ENCODE peak calls at places on chromosomes 4 and X, in nine cellular contexts. Z, D, G, W, P, C, O, A and E are unnamed samples.

GRCh38 chr4:3419836-3420605 is 21.7 kb upstream of the HGFAC start:
- DNase-seq in C (no peak), G (no peak), A (peak; percentile 61), Z (no peak), D (no peak), P (peak; percentile 48), W (no peak), O (no peak), E (no peak)

GRCh38 chr4:7806080-7806630 is 133.5 kb downstream of the AFAP1 start:
- DNase-seq in W (no peak), O (peak; percentile 61), A (peak; percentile 84), C (no peak), Z (no peak), G (peak; percentile 68), P (peak; percentile 96), D (no peak), E (peak; percentile 82)

GRCh38 chrX:20454117-20454516 is 187.4 kb upstream of the RPS6KA3 start:
- DNase-seq in P (no peak), C (no peak), A (no peak), G (peak; percentile 25), Z (no peak), D (no peak), O (no peak), W (no peak), E (peak; percentile 5)

GRCh38 chr4:34720563-34720962 is 1523.8 kb downstream of the ARAP2 start:
- DNase-seq in O (peak; percentile 3), C (no peak), G (peak; percentile 24), A (no peak), D (no peak), Z (no peak), P (no peak), W (no peak), E (peak; percentile 71)

GRCh38 chrX:100410901-100411801 is 1.1 kb upstream of the PCDH19 start:
- DNase-seq in P (peak; percentile 68), Z (no peak), D (no peak), A (no peak), W (no peak), O (no peak), G (no peak), C (no peak), E (no peak)

GRCh38 chrX:86002076-86002896 is 45.1 kb downstream of the CHM start:
- DNase-seq in G (peak; percentile 60), Z (no peak), O (no peak), A (no peak), C (no peak), D (peak; percentile 7), W (peak; percentile 63), P (peak; percentile 80), E (peak; percentile 73)

GRCh38 chr4:48370260-48371134 is 29.2 kb downstream of the SLAIN2 start:
- DNase-seq in P (no peak), Z (no peak), W (no peak), A (no peak), D (no peak), G (no peak), C (no peak), O (no peak), E (no peak)

GRCh38 chr4:7778524-7779193 is 161.0 kb downstream of the AFAP1 start:
- DNase-seq in W (no peak), P (peak; percentile 48), Z (no peak), D (no peak), C (no peak), A (no peak), O (no peak), G (peak; percentile 30), E (peak; percentile 63)

GRCh38 chr4:26576171-26576829 is 7.6 kb upstream of the TBC1D19 start:
- DNase-seq in Z (no peak), A (no peak), P (no peak), G (peak; percentile 62), W (peak; percentile 33), C (no peak), D (no peak), O (no peak), E (peak; percentile 63)

GRCh38 chr4:10417720-10418119 is 39.5 kb downstream of the ZNF518B start:
- DNase-seq in A (no peak), G (no peak), P (no peak), O (no peak), C (no peak), Z (no peak), W (no peak), D (no peak), E (no peak)

GRCh38 chr4:4542824-4543485 is 1.1 kb upstream of the STX18 start:
- DNase-seq in G (no peak), W (no peak), C (no peak), O (no peak), A (no peak), P (no peak), D (no peak), Z (no peak), E (no peak)

GRCh38 chrX:38458071-38458470 is 103.3 kb upstream of the TSPAN7 start:
- DNase-seq in O (no peak), A (no peak), Z (no peak), D (no peak), C (no peak), W (no peak), P (no peak), G (no peak), E (peak; percentile 7)

GRCh38 chr4:80183196-80184052 is 13.9 kb upstream of the PRDM8 start:
- DNase-seq in P (peak; percentile 81), A (peak; percentile 89), D (peak; percentile 39), C (no peak), O (no peak), G (no peak), Z (no peak), W (no peak), E (no peak)

GRCh38 chr4:148845609-148846008 is 403.4 kb upstream of the NR3C2 start:
- DNase-seq in C (no peak), A (no peak), Z (no peak), D (no peak), O (no peak), G (no peak), P (no peak), W (no peak), E (no peak)

GRCh38 chr4:109973529-109973905 is 60.8 kb downstream of the EGF start:
- DNase-seq in D (no peak), O (no peak), G (no peak), C (no peak), P (no peak), Z (no peak), W (no peak), A (no peak), E (no peak)

GRCh38 chrX:1417921-1418875 is 26.3 kb upstream of the SLC25A6 start:
- DNase-seq in G (no peak), C (no peak), P (peak; percentile 51), Z (no peak), D (no peak), W (no peak), O (no peak), A (no peak), E (no peak)

GRCh38 chrX:118347131-118347530 is 1.2 kb downstream of the WDR44 start:
- DNase-seq in G (peak; percentile 69), A (no peak), P (no peak), C (no peak), O (no peak), W (peak; percentile 53), Z (no peak), D (no peak), E (peak; percentile 67)

GRCh38 chrX:118346258-118347094 is 570 bp downstream of the WDR44 start:
- DNase-seq in G (no peak), D (peak; percentile 55), Z (peak; percentile 68), O (peak; percentile 43), P (peak; percentile 89), A (peak; percentile 89), C (no peak), W (peak; percentile 9), E (no peak)

GRCh38 chrX:118349188-118349587 is 3.3 kb downstream of the WDR44 start:
- DNase-seq in W (no peak), P (no peak), Z (no peak), D (no peak), O (no peak), G (no peak), C (no peak), A (no peak), E (no peak)

GRCh38 chrX:118350221-118350620 is 4.3 kb downstream of the WDR44 start:
- DNase-seq in O (no peak), W (no peak), A (no peak), Z (no peak), P (no peak), C (no peak), D (no peak), G (peak; percentile 40), E (peak; percentile 42)

GRCh38 chrX:118348186-118348810 is 2.4 kb downstream of the WDR44 start:
- DNase-seq in Z (no peak), O (no peak), C (no peak), W (no peak), D (no peak), A (no peak), G (no peak), P (no peak), E (no peak)
- H3K4me3 ChIP-seq in Z (peak overlapping the region; percentile 76), O (no peak overlapping the region), C (no peak overlapping the region), W (peak overlapping the region; percentile 75), D (peak overlapping the region; percentile 70), A (no peak overlapping the region), G (peak overlapping the region; percentile 82), P (peak overlapping the region; percentile 81), E (peak overlapping the region; percentile 75)

DNA sequence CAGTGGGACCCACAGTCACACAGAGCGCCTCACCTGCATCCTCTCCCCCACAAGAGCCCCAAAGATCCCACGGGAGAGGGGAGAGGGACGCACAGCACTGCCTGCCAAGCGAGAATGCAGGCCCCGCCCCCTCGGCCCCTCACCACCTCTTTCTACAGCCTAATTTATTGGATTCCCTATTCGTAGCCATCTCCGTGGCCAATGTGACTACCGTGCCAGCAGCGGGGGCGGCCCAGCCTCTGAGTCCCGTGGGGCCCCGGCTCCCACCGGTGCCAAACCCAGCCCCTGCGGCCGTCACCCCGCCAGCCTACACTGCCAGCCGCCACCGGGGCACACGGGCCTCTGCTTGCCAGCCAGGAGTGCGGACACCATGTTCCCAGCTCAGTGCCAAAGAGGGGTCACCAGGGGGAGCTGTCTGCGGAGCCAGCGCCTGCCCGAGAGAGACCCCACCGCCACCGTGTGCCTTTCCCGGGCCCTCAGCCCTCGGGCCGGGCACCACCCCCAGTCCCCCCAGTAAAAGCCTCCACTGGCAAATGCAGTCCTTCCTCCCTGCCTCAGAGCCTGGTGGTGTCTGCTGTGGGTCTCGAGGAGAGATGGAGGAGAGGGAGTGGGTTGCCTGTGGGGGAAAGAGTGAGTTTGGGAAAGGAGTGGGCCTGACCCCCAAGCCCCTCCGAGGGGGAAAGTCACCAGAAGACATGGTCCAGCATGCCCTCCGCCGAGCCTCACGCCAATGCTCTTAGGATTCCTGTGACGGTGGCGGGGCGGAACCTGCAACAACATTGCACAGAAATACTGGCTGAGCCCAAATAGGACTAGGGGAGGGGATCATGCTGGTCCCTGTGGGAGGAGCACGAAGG is 19.6 kb upstream of the PLXNB3 start:
- DNase-seq in C (no peak), W (no peak), Z (no peak), O (no peak), A (peak; percentile 86), P (peak; percentile 73), G (no peak), D (no peak), E (no peak)
- TF ChIP-seq CTCF in C (peak; percentile 25), W (peak; percentile 47), Z (peak; percentile 18), O (peak; percentile 1), A (no peak), P (no peak), G (peak; percentile 25), D (no peak), E (peak; percentile 19)

GRCh38 chrX:13377537-13377936 is 57.7 kb upstream of the ATXN3L start:
- DNase-seq in O (no peak), A (peak; percentile 48), P (no peak), Z (no peak), G (peak; percentile 95), C (peak; percentile 76), D (no peak), W (peak; percentile 57), E (peak; percentile 79)
- H3K4me3 ChIP-seq in O (no peak overlapping the region), A (no peak overlapping the region), P (no peak overlapping the region), Z (no peak overlapping the region), G (no peak overlapping the region), C (no peak overlapping the region), D (no peak overlapping the region), W (no peak overlapping the region), E (no peak overlapping the region)

GRCh38 chr4:103052145-103052544 is 24.4 kb downstream of the SLC9B2 start:
- DNase-seq in A (no peak), D (no peak), Z (no peak), G (no peak), P (no peak), O (no peak), C (no peak), W (no peak), E (no peak)
- TF ChIP-seq CTCF in A (no peak), D (no peak), Z (no peak), G (no peak), P (no peak), O (no peak), C (no peak), W (no peak), E (no peak)